ENCODE peak calls at places on chromosomes 7 and 10, in five cellular contexts. J is HepG2; C is Daoy; R is stomach; G is NK-92 treated with Interleukin-12 subunit alpha and Interleukin-12 subunit beta, amount 100 ng/mL, for 24 hours. V is an unnamed sample.

GRCh38 chr10:72416661-72417060 is 61.9 kb upstream of the DNAJB12 start:
- DNase-seq in C (no peak), R (no peak), J (no peak), G (no peak), V (no peak)

GRCh38 chr7:100588438-100588837 is 2.3 kb downstream of the FBXO24 start:
- DNase-seq in G (no peak), C (peak), J (no peak), R (no peak), V (no peak)

GRCh38 chr10:132302421-132302820 is 5.3 kb downstream of the STK32C start:
- DNase-seq in J (no peak), G (no peak), C (no peak), R (no peak), V (no peak)

GRCh38 chr7:590731-591551 is 71.3 kb upstream of the PDGFA start:
- DNase-seq in G (no peak), C (peak), J (no peak), R (no peak), V (peak)

GRCh38 chr7:55546826-55547225 is 25.5 kb downstream of the VOPP1 start:
- DNase-seq in J (peak), C (peak), R (peak), G (peak), V (no peak)

GRCh38 chr10:8616166-8616565 is 561.7 kb downstream of the GATA3 start:
- DNase-seq in G (no peak), C (no peak), J (peak), R (no peak), V (no peak)

GRCh38 chr10:71073451-71074175 is 138.8 kb upstream of the UNC5B start:
- DNase-seq in R (no peak), J (no peak), G (no peak), C (no peak), V (no peak)

GRCh38 chr10:11245510-11245909 is 227.8 kb downstream of the CELF2 start:
- DNase-seq in R (no peak), G (no peak), C (no peak), J (no peak), V (no peak)

GRCh38 chr10:127945335-127945734 is 38.4 kb downstream of the PTPRE start:
- DNase-seq in J (no peak), R (peak), C (peak), G (no peak), V (no peak)

V was measured in glutamatergic neuron.